ENCODE peak calls at places on chromosomes 2 and 18, in six cellular contexts. G is NAMALWA; D is amniotic epithelial cell; V is right cardiac atrium; A is activated CD8-positive, alpha-beta memory T cell treated with anti-CD3 and anti-CD28 coated beads for 48 hours; E is activated CD4-positive, alpha-beta T cell treated with anti-CD3 and anti-CD28 coated beads, Interleukin-2, amount 10 ng/mL, durations not matched to agents 7 days and 5 days. R is an unnamed sample.
A peak's percentile ranks its signal among the peaks of the same experiment; 100 is the strongest.

GRCh38 chr18:13051950-13052349 is 60.8 kb downstream of the CEP192 start:
- DNase-seq in D (no peak), G (peak; percentile 58), V (no peak), E (no peak), A (no peak), R (no peak)

GRCh38 chr2:85662899-85663683 is 4.9 kb downstream of the SFTPB start:
- DNase-seq in E (no peak), D (peak; percentile 95), V (no peak), A (no peak), G (no peak), R (peak; percentile 97)

GRCh38 chr2:27316655-27317412 is 6.1 kb downstream of the MPV17 start:
- DNase-seq in D (no peak), E (no peak), A (no peak), V (no peak), G (no peak), R (no peak)

GRCh38 chr2:232441147-232441651 is 14.8 kb upstream of the ALPI start:
- DNase-seq in D (no peak), A (no peak), G (no peak), E (no peak), V (no peak), R (no peak)

GRCh38 chr2:101340141-101340541 is 31.6 kb upstream of the RNF149 start:
- DNase-seq in V (no peak), D (peak; percentile 26), E (no peak), G (no peak), A (no peak), R (no peak)

GRCh38 chr18:61464551-61465102 is 131.4 kb downstream of the CDH20 start:
- DNase-seq in V (no peak), G (no peak), D (no peak), A (no peak), E (no peak), R (no peak)

GRCh38 chr2:20140321-20141055 is 84.4 kb downstream of the SDC1 start:
- DNase-seq in A (no peak), V (no peak), E (no peak), G (no peak), D (no peak), R (no peak)

GRCh38 chr2:24743914-24744313 is 49.3 kb downstream of the PTRHD1 start:
- DNase-seq in E (no peak), V (no peak), G (no peak), D (no peak), A (no peak), R (no peak)

GRCh38 chr18:75727479-75727878 is 300.0 kb upstream of the SMIM21 start:
- DNase-seq in V (peak; percentile 61), G (peak; percentile 47), E (peak; percentile 25), D (peak; percentile 41), A (no peak), R (peak; percentile 19)

GRCh38 chr2:97659256-97660043 is 4.4 kb downstream of the ACTR1B start:
- DNase-seq in D (no peak), E (no peak), V (no peak), G (no peak), A (no peak), R (no peak)

GRCh38 chr2:204177977-204178522 is 241.5 kb downstream of the ICOS start:
- DNase-seq in D (peak; percentile 10), A (peak; percentile 55), V (peak; percentile 73), G (peak; percentile 63), E (peak; percentile 77), R (no peak)

GRCh38 chr2:161136696-161137324 is 23.4 kb upstream of the TANK start:
- DNase-seq in G (peak; percentile 93), D (peak; percentile 58), V (no peak), E (peak; percentile 46), A (no peak), R (peak; percentile 75)

GRCh38 chr2:41879367-41879871 is 168.4 kb upstream of the PKDCC start:
- DNase-seq in G (peak; percentile 6), E (no peak), D (peak; percentile 65), A (no peak), V (no peak), R (peak; percentile 42)

GRCh38 chr2:25421746-25422431 is 80.2 kb upstream of the DNMT3A start:
- DNase-seq in V (no peak), G (peak; percentile 64), D (no peak), E (no peak), A (no peak), R (no peak)

GRCh38 chr2:26274058-26274613 is 29.4 kb downstream of the HADHB start:
- DNase-seq in G (no peak), E (no peak), V (no peak), D (peak; percentile 96), A (no peak), R (peak; percentile 24)

GRCh38 chr2:168188011-168188410 is 59.4 kb downstream of the STK39 start:
- DNase-seq in V (no peak), A (no peak), G (no peak), E (no peak), D (no peak), R (no peak)

GRCh38 chr2:223560704-223561435 is 41.3 kb downstream of the SCG2 start:
- DNase-seq in E (no peak), D (no peak), G (no peak), V (no peak), A (no peak), R (peak; percentile 56)

GRCh38 chr2:45992021-45992745 is 305.0 kb upstream of the EPAS1 start:
- DNase-seq in V (peak; percentile 72), G (no peak), E (no peak), D (peak; percentile 32), A (no peak), R (peak; percentile 55)

GRCh38 chr2:231464576-231465540 is 574 bp upstream of the NCL start:
- DNase-seq in G (peak; percentile 96), E (peak; percentile 97), V (peak; percentile 99), A (peak; percentile 95), D (no peak), R (no peak)

GRCh38 chr2:158488442-158489216 is 31.9 kb downstream of the PKP4 start:
- DNase-seq in D (no peak), E (no peak), A (no peak), G (peak; percentile 43), V (no peak), R (no peak)

GRCh38 chr2:74290466-74291216 is 52.6 kb downstream of the SLC4A5 start:
- DNase-seq in G (peak; percentile 41), A (no peak), D (no peak), V (no peak), E (peak; percentile 66), R (no peak)

GRCh38 chr2:19732255-19732654 is 169.5 kb downstream of the TTC32 start:
- DNase-seq in A (no peak), G (no peak), V (no peak), D (no peak), E (no peak), R (no peak)

GRCh38 chr18:59704146-59704545 is 6.9 kb upstream of the CCBE1 start:
- DNase-seq in D (no peak), V (no peak), G (no peak), E (no peak), A (no peak), R (no peak)

GRCh38 chr2:182649316-182649715 is 66.7 kb upstream of the DNAJC10 start:
- DNase-seq in E (no peak), V (peak; percentile 46), G (peak; percentile 54), D (peak; percentile 79), A (no peak), R (peak; percentile 60)

GRCh38 chr2:198040820-198041219 is 236.4 kb downstream of the PLCL1 start:
- DNase-seq in A (no peak), E (no peak), G (no peak), V (no peak), D (no peak), R (no peak)

GRCh38 chr2:88844960-88845359 is 153.5 kb downstream of the RPIA start:
- DNase-seq in D (no peak), A (no peak), G (no peak), V (no peak), E (no peak), R (no peak)

GRCh38 chr2:43251171-43251731 is 24.8 kb upstream of the ZFP36L2 start:
- DNase-seq in D (peak; percentile 22), A (no peak), G (no peak), E (no peak), V (no peak), R (no peak)

GRCh38 chr2:212841426-212841825 is 302.8 kb upstream of the ERBB4 start:
- DNase-seq in D (no peak), G (no peak), E (no peak), A (no peak), V (no peak), R (no peak)

GRCh38 chr2:180406687-180407086 is 399.6 kb upstream of the CWC22 start:
- DNase-seq in G (no peak), E (no peak), D (no peak), A (no peak), V (no peak), R (no peak)

GRCh38 chr2:158761626-158762025 is 33.5 kb upstream of the DAPL1 start:
- DNase-seq in D (peak; percentile 65), E (no peak), V (no peak), G (no peak), A (no peak), R (no peak)

GRCh38 chr2:206083602-206084467 is 2.1 kb downstream of the INO80D start:
- DNase-seq in D (no peak), G (peak; percentile 63), V (no peak), E (peak; percentile 38), A (no peak), R (no peak)

GRCh38 chr2:234256516-234256915 is 206.0 kb downstream of the SPP2 start:
- DNase-seq in D (no peak), A (no peak), G (no peak), V (no peak), E (no peak), R (no peak)

GRCh38 chr2:190979906-190980629 is 33.9 kb downstream of the STAT1 start:
- DNase-seq in V (peak; percentile 88), A (no peak), D (peak; percentile 91), E (no peak), G (peak; percentile 12), R (peak; percentile 14)

GRCh38 chr2:157172239-157172638 is 85.3 kb upstream of the GALNT5 start:
- DNase-seq in D (peak; percentile 56), V (no peak), E (no peak), G (no peak), A (no peak), R (no peak)